ENCODE peak calls at places on chromosomes 3 and 15, in four cellular contexts. U is endothelial cell of umbilical vein, G is GM12878, P is H1. O is an unnamed sample.

GRCh38 chr3:95588473-95588872 is 1225.9 kb upstream of the EPHA6 start:
- DNase-seq in U (no peak), G (no peak), P (no peak), O (no peak)

GRCh38 chr3:50302095-50303037 is 1.0 kb downstream of the HYAL1 start:
- DNase-seq in U (no peak), G (no peak), P (no peak), O (no peak)

GRCh38 chr15:55587321-55588069 is 650 bp downstream of the PYGO1 start:
- DNase-seq in U (peak; percentile 49), G (no peak), P (no peak), O (peak; percentile 67)

GRCh38 chr15:71607383-71607782 is 203.0 kb upstream of the NR2E3 start:
- DNase-seq in U (no peak), G (no peak), P (no peak), O (no peak)

GRCh38 chr15:41806291-41807181 is 21.4 kb upstream of the JMJD7 start:
- DNase-seq in U (no peak), G (no peak), P (no peak), O (peak; percentile 54)

GRCh38 chr15:68719051-68719450 is 101.6 kb downstream of the ANP32A start:
- DNase-seq in U (no peak), G (no peak), P (no peak), O (no peak)

GRCh38 chr3:172564499-172564898 is 41.3 kb upstream of the TNFSF10 start:
- DNase-seq in U (no peak), G (no peak), P (no peak), O (no peak)

GRCh38 chr15:64847016-64847415 is 5.3 kb downstream of the PLEKHO2 start:
- DNase-seq in U (no peak), G (no peak), P (no peak), O (no peak)

GRCh38 chr3:39205131-39205530 is 12.7 kb upstream of the XIRP1 start:
- DNase-seq in U (no peak), G (no peak), P (no peak), O (no peak)

GRCh38 chr15:52100807-52101206 is 11.8 kb downstream of the BCL2L10 start:
- DNase-seq in U (peak; percentile 94), G (peak; percentile 69), P (no peak), O (no peak)

GRCh38 chr15:49273734-49274318 is 103.8 kb downstream of the GALK2 start:
- DNase-seq in U (no peak), G (no peak), P (no peak), O (no peak)

GRCh38 chr15:81166949-81167816 is 29.5 kb upstream of the IL16 start:
- DNase-seq in U (no peak), G (no peak), P (no peak), O (no peak)

GRCh38 chr3:32780735-32781210 is 37.0 kb upstream of the TRIM71 start:
- DNase-seq in U (no peak), G (no peak), P (peak; percentile 98), O (peak; percentile 99)

GRCh38 chr15:29312387-29312786 is 42.8 kb upstream of the NSMCE3 start:
- DNase-seq in U (no peak), G (no peak), P (no peak), O (no peak)

GRCh38 chr3:196568246-196569002 is at the start of the genes FBXO45 and WDR53:
- DNase-seq in U (peak; percentile 97), G (peak; percentile 80), P (peak; percentile 86), O (peak; percentile 99)

GRCh38 chr3:195254454-195255175 is 16.3 kb downstream of the XXYLT1 start:
- DNase-seq in U (no peak), G (no peak), P (no peak), O (no peak)

GRCh38 chr3:66261318-66261717 is 40.5 kb downstream of the SLC25A26 start:
- DNase-seq in U (no peak), G (no peak), P (no peak), O (no peak)

GRCh38 chr15:48062476-48062875 is 58.3 kb upstream of the SLC24A5 start:
- DNase-seq in U (peak; percentile 33), G (no peak), P (no peak), O (no peak)

GRCh38 chr3:132641837-132642538 is 17.6 kb downstream of the ACAD11 start:
- DNase-seq in U (peak; percentile 72), G (no peak), P (no peak), O (peak; percentile 73)

GRCh38 chr3:136194409-136195257 is 1.5 kb downstream of the MSL2 start:
- DNase-seq in U (peak; percentile 49), G (peak; percentile 24), P (no peak), O (peak; percentile 61)

GRCh38 chr15:48059786-48060185 is 61.0 kb upstream of the SLC24A5 start:
- DNase-seq in U (no peak), G (no peak), P (no peak), O (no peak)

GRCh38 chr3:23359116-23359515 is 156.0 kb downstream of the UBE2E2 start:
- DNase-seq in U (no peak), G (no peak), P (no peak), O (no peak)

GRCh38 chr3:28139967-28140634 is 101.3 kb upstream of the CMC1 start:
- DNase-seq in U (no peak), G (no peak), P (no peak), O (no peak)

GRCh38 chr3:116929534-116930222 is 220.1 kb downstream of the TUSC7 start:
- DNase-seq in U (peak; percentile 76), G (no peak), P (no peak), O (no peak)

GRCh38 chr3:118810499-118811035 is 224.1 kb downstream of the IGSF11 start:
- DNase-seq in U (no peak), G (peak; percentile 61), P (no peak), O (no peak)

GRCh38 chr3:174330303-174330702 is 528.8 kb upstream of the NAALADL2 start:
- DNase-seq in U (peak; percentile 17), G (no peak), P (no peak), O (no peak)

GRCh38 chr15:29671308-29671981 is 150.8 kb downstream of the TJP1 start:
- DNase-seq in U (no peak), G (no peak), P (no peak), O (no peak)

GRCh38 chr3:84487296-84487695 is 471.5 kb upstream of the CADM2 start:
- DNase-seq in U (no peak), G (no peak), P (no peak), O (peak; percentile 2)

GRCh38 chr15:63042879-63043340 is 363 bp downstream of the TPM1 start:
- DNase-seq in U (peak; percentile 47), G (no peak), P (no peak), O (no peak)

GRCh38 chr15:45995800-45996199 is 361.0 kb downstream of the SQOR start:
- DNase-seq in U (no peak), G (no peak), P (no peak), O (no peak)

GRCh38 chr3:139227165-139227564 is 116.7 kb upstream of the MRPS22 start:
- DNase-seq in U (no peak), G (no peak), P (no peak), O (no peak)

GRCh38 chr3:163364717-163365116 is 1713.6 kb downstream of the SI start:
- DNase-seq in U (no peak), G (no peak), P (no peak), O (no peak)

GRCh38 chr3:182608876-182609275 is 184.4 kb upstream of the ATP11B start:
- DNase-seq in U (no peak), G (no peak), P (no peak), O (no peak)

GRCh38 chr3:160747437-160747836 is 8.6 kb upstream of the PPM1L start:
- DNase-seq in U (peak; percentile 18), G (no peak), P (no peak), O (no peak)

GRCh38 chr3:192060160-192060783 is 599.3 kb downstream of the PYDC2 start:
- DNase-seq in U (no peak), G (no peak), P (no peak), O (no peak)

GRCh38 chr3:46882377-46883015 is 5.0 kb downstream of the PTH1R start:
- DNase-seq in U (peak; percentile 26), G (no peak), P (no peak), O (peak; percentile 66)
- TF ChIP-seq EZH2 in U (peak; percentile 91), G (peak; percentile 14), P (no peak), O (peak; percentile 88)

GRCh38 chr3:176663819-176664218 is 533.5 kb downstream of the TBL1XR1 start:
- DNase-seq in U (peak; percentile 80), G (no peak), P (no peak), O (peak; percentile 54)

GRCh38 chr3:176661432-176661964 is 535.8 kb downstream of the TBL1XR1 start:
- DNase-seq in U (peak; percentile 40), G (no peak), P (no peak), O (no peak)

GRCh38 chr3:176663376-176663775 is 533.9 kb downstream of the TBL1XR1 start:
- DNase-seq in U (peak; percentile 76), G (no peak), P (no peak), O (peak; percentile 33)
- TF ChIP-seq CTCF in U (no peak), G (no peak), P (no peak), O (no peak)

GRCh38 chr15:31245756-31246155 is 80.9 kb upstream of the KLF13 start:
- DNase-seq in U (no peak), G (no peak), P (no peak), O (no peak)

GRCh38 chr15:31241888-31242287 is 84.7 kb upstream of the KLF13 start:
- DNase-seq in U (no peak), G (no peak), P (no peak), O (no peak)

GRCh38 chr15:31247404-31247803 is 79.2 kb upstream of the KLF13 start:
- DNase-seq in U (no peak), G (no peak), P (no peak), O (peak; percentile 39)

GRCh38 chr15:31245135-31245689 is 81.4 kb upstream of the KLF13 start:
- DNase-seq in U (no peak), G (no peak), P (no peak), O (no peak)

GRCh38 chr15:31243895-31244294 is 82.7 kb upstream of the KLF13 start:
- DNase-seq in U (no peak), G (no peak), P (no peak), O (no peak)
- TF ChIP-seq POLR2AphosphoS5 in U (no peak), G (no peak), P (no peak), O (no peak)

DNA sequence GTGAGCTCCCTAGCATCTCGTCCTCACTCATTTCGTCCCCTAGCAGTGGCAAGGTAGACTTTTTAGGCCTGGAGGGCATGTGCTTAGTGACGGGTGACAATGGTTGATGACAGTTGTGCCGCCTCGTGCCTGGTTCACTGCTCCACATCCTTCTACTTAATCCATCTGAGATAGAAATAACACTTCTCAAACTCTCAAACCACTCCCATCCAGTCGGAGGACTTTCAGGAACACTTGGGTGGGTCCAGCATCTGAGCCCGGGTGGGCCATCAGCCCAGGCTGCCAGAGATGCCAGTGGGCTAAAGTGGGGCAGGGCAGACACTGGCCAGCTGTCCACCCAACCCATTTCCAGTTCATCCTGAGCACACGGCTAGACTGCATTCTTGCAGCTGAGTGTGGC is 79.7 kb upstream of the SMAD3 start:
- DNase-seq in U (no peak), G (no peak), P (no peak), O (no peak)
- TF ChIP-seq EZH2 in U (no peak), G (no peak), P (no peak), O (no peak)

GRCh38 chr3:48240711-48241491 is at the start of gene ZNF589:
- DNase-seq in U (peak; percentile 96), G (peak; percentile 87), P (peak; percentile 82), O (peak; percentile 98)
- TF ChIP-seq CTCF in U (peak; percentile 5), G (peak; percentile 39), P (peak; percentile 15), O (peak; percentile 31)

DNA sequence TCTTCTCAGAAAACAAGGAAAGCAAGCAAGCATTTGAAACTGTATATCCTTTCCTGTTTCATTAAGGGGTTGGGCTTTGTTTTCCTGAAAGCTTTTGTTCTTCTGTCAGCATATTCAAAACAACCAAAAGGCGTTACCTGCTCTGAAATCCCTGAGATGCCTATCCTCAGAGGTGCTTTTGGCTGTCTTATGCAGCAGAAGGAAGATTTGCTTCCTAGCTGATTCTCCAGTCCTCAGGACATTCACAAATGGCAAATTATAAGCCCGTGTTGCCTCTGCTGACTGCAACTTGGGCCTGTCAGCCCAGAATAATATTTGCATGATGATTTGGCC is 171.9 kb upstream of the WNT5A start:
- DNase-seq in U (no peak), G (no peak), P (no peak), O (peak; percentile 74)
- TF ChIP-seq POLR2AphosphoS5 in U (no peak), G (no peak), P (no peak), O (no peak)

O was measured in GM23338.